ENCODE peak calls at places on chromosomes 4 and X, in five cellular contexts. G, J, P, L and Y are unnamed samples.

GRCh38 chrX:12360389-12360788 is 222.1 kb downstream of the FRMPD4 start:
- DNase-seq in L (no peak), P (no peak), J (no peak), G (peak; percentile 71), Y (no peak)

GRCh38 chr4:2341261-2341841 is 77.1 kb downstream of the ZFYVE28 start:
- DNase-seq in L (no peak), J (peak; percentile 19), G (no peak), P (no peak), Y (no peak)

GRCh38 chr4:71713611-71714203 is 70.2 kb downstream of the GC start:
- DNase-seq in L (peak; percentile 4), J (no peak), G (peak; percentile 38), P (peak; percentile 51), Y (no peak)

GRCh38 chrX:80432441-80432840 is 12.2 kb downstream of the TENT5D start:
- DNase-seq in G (no peak), L (no peak), J (no peak), P (no peak), Y (no peak)

GRCh38 chrX:19342331-19342906 is 1.3 kb upstream of the PDHA1 start:
- DNase-seq in P (no peak), G (no peak), J (no peak), L (no peak), Y (no peak)

GRCh38 chr4:61200195-61200990 is at the start of gene ADGRL3:
- DNase-seq in P (peak; percentile 93), L (peak; percentile 81), J (peak; percentile 89), G (peak; percentile 44), Y (peak; percentile 64)

GRCh38 chrX:154327026-154327820 is 31.6 kb downstream of the TKTL1 start:
- DNase-seq in L (no peak), J (no peak), P (no peak), G (peak; percentile 27), Y (peak; percentile 67)

GRCh38 chr4:10734697-10735096 is 50.1 kb upstream of the CLNK start:
- DNase-seq in G (no peak), P (no peak), L (no peak), J (no peak), Y (no peak)

GRCh38 chrX:149470960-149471359 is 34.1 kb downstream of the IDS start:
- DNase-seq in L (peak; percentile 78), G (no peak), P (peak; percentile 69), J (peak; percentile 85), Y (peak; percentile 85)

GRCh38 chr4:80619070-80619674 is 283.6 kb downstream of the CFAP299 start:
- DNase-seq in P (peak; percentile 35), J (no peak), G (peak; percentile 2), L (no peak), Y (no peak)

GRCh38 chr4:40183615-40184411 is 13.0 kb upstream of the RHOH start:
- DNase-seq in G (peak; percentile 15), J (no peak), P (no peak), L (no peak), Y (peak; percentile 41)

GRCh38 chr4:113941836-113942235 is 37.6 kb downstream of the ARSJ start:
- DNase-seq in P (no peak), L (no peak), G (peak; percentile 50), J (no peak), Y (no peak)

GRCh38 chr4:156767911-156768415 is 203.6 kb downstream of the PDGFC start:
- DNase-seq in L (no peak), J (no peak), G (no peak), P (no peak), Y (no peak)

GRCh38 chr4:152255437-152255836 is 280.5 kb downstream of the FBXW7 start:
- DNase-seq in G (peak; percentile 19), L (no peak), P (no peak), J (no peak), Y (peak; percentile 80)

GRCh38 chr4:7769936-7770674 is 169.6 kb downstream of the AFAP1 start:
- DNase-seq in L (peak; percentile 73), P (peak; percentile 61), J (no peak), G (no peak), Y (peak; percentile 91)

GRCh38 chr4:153067376-153067775 is 131.3 kb downstream of the FHDC1 start:
- DNase-seq in L (no peak), P (peak; percentile 30), G (peak; percentile 39), J (no peak), Y (peak; percentile 60)

GRCh38 chr4:58144721-58145120 is 1034.5 kb upstream of the IGFBP7 start:
- DNase-seq in G (no peak), P (no peak), L (no peak), J (no peak), Y (no peak)

GRCh38 chr4:1500231-1500965 is 94.2 kb upstream of the NKX1-1 start:
- DNase-seq in P (no peak), L (peak; percentile 4), J (no peak), G (no peak), Y (peak; percentile 81)

GRCh38 chr4:148447672-148448071 is 5.5 kb upstream of the NR3C2 start:
- DNase-seq in L (no peak), P (no peak), J (no peak), G (no peak), Y (no peak)

GRCh38 chrX:15600745-15601144 is at the start of gene ACE2:
- DNase-seq in L (no peak), J (no peak), G (no peak), P (no peak), Y (no peak)
- H2AFZ ChIP-seq in L (no peak within 1 kb of the TSS), J (no peak within 1 kb of the TSS), G (no peak within 1 kb of the TSS), P (no peak within 1 kb of the TSS), Y (no peak within 1 kb of the TSS)

GRCh38 chrX:72348247-72348979 is 42.7 kb upstream of the CITED1 start:
- DNase-seq in L (no peak), P (no peak), J (no peak), G (no peak), Y (no peak)
- TF ChIP-seq CTCF in L (no peak), P (no peak), J (no peak), G (no peak), Y (no peak)

GRCh38 chr4:100461796-100462195 is 56.0 kb downstream of the EMCN start:
- DNase-seq in L (no peak), J (no peak), G (peak; percentile 18), P (no peak), Y (no peak)
- H2AFZ ChIP-seq in L (peak overlapping the region; percentile 70), J (no peak overlapping the region), G (no peak overlapping the region), P (no peak overlapping the region), Y (no peak overlapping the region)

GRCh38 chr4:31051151-31051550 is 331.0 kb downstream of the PCDH7 start:
- DNase-seq in P (no peak), J (no peak), L (no peak), G (no peak), Y (no peak)

GRCh38 chr4:31041385-31041784 is 321.2 kb downstream of the PCDH7 start:
- DNase-seq in J (no peak), P (peak; percentile 48), G (no peak), L (no peak), Y (no peak)

GRCh38 chr4:31043382-31044062 is 323.4 kb downstream of the PCDH7 start:
- DNase-seq in L (no peak), G (no peak), P (peak; percentile 57), J (no peak), Y (no peak)

GRCh38 chr4:31045151-31045550 is 325.0 kb downstream of the PCDH7 start:
- DNase-seq in J (no peak), G (no peak), P (no peak), L (no peak), Y (no peak)

DNA sequence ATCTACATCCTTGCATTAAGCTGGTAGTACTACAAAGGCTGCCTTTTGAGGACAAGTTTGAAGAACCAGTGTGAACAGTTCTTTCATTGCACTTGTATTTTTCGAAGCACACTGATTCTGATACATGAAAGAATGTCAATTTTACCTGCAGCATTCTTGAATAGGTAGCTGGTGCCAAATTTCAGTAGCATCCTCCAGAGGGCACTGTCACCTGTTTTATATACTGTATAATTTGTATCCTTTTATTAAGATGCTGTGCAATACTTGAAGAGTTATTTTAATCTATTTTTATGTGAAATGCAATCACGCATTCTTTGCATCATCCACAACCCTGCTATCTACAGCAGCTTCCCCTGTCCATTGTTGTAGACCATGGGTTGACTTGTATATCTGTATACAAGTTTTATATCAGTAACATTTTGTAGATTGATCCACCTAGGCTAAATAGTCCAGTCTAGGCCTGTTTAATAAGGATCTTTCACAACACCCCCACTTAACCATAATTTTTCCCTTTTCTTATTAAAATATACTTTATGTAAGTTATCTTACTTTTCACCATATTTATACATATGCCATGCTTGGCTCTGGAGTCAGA is 325.7 kb downstream of the PCDH7 start:
- DNase-seq in J (no peak), P (peak; percentile 65), G (peak; percentile 6), L (no peak), Y (no peak)
- TF ChIP-seq CTCF in J (peak; percentile 81), P (peak; percentile 63), G (peak; percentile 55), L (peak; percentile 62), Y (no peak)

GRCh38 chr4:169070895-169071218 is 60.8 kb upstream of the CBR4 start:
- DNase-seq in J (no peak), G (peak; percentile 53), P (no peak), L (no peak), Y (no peak)
- H2AFZ ChIP-seq in J (no peak overlapping the region), G (no peak overlapping the region), P (peak overlapping the region; percentile 72), L (no peak overlapping the region), Y (no peak overlapping the region)

DNA sequence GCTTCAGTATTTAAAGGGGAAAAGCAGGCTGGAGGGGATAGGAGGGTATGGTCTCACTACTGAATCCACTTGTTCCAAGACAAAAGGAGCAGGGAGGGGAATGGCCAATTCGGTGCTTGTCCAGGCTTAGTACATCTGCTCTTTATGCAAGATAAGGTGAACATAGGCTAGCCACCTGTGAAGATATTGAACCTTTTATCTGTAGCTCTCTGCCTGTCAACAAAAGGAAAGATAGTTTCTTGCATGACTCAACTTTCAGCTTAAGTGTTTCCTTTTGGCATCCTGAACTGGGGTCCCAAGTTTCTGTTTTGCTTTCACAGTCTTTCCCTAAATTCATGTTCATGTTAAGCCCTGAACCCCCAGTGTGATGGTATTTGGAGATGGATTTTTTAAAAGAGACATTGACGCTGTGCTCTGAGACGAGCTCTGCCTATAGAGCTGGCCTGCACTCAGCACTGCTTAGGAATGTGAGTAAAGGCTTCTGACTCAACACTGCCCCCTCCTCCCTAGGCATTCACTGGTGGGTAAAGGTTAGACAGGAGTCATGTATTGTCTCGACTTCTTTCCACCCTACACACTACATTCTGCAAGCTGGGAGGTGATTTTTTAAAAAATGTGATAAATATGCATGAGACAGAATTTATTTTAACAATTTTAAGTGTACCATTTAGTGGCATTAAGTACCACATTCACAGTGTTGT is 28.2 kb downstream of the FAM149A start:
- DNase-seq in J (peak; percentile 66), G (peak; percentile 54), P (peak; percentile 83), L (no peak), Y (no peak)
- TF ChIP-seq CTCF in J (peak; percentile 67), G (no peak), P (peak; percentile 74), L (peak; percentile 40), Y (peak; percentile 17)

DNA sequence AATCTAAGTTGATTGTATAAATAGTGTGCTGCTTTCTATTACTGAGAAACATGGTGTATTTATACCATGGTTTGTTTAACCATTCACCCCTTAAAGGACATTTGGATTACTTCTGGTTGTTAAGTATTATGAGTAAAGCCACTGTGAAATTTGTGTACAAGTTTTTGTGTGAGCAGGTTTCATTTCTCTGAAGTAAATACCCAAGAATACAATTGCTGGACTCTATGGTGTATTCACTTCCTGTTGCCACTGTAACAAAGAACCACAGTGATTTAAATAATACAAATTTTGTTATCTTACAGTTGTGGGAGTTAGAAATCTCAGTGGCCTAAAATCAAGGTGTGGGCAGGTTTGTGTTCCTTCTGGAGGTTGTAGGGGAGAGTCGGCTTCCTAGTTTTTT is 869.6 kb downstream of the CCSER1 start:
- DNase-seq in J (no peak), P (no peak), L (no peak), G (no peak), Y (no peak)
- H2AFZ ChIP-seq in J (no peak overlapping the region), P (no peak overlapping the region), L (no peak overlapping the region), G (no peak overlapping the region), Y (no peak overlapping the region)